ENCODE peak calls at places on chromosomes 4 and X, in five cellular contexts. Q, U, Y, D and M are unnamed samples.

GRCh38 chr4:8840816-8841455 is 30.7 kb downstream of the HMX1 start:
- DNase-seq in Q (no peak), U (no peak), Y (no peak), D (peak), M (no peak)

GRCh38 chr4:1012031-1012739 is 759 bp downstream of the FGFRL1 start:
- DNase-seq in Q (peak), D (peak), U (peak), Y (no peak), M (no peak)

GRCh38 chr4:111066887-111067286 is 444.0 kb upstream of the PITX2 start:
- DNase-seq in D (no peak), Y (no peak), Q (no peak), U (no peak), M (no peak)

GRCh38 chr4:1446502-1447153 is 40.4 kb upstream of the NKX1-1 start:
- DNase-seq in D (no peak), Q (no peak), U (no peak), Y (no peak), M (no peak)

GRCh38 chr4:87240341-87240740 is 19.9 kb upstream of the KLHL8 start:
- DNase-seq in D (no peak), U (no peak), Y (no peak), Q (peak), M (no peak)

GRCh38 chr4:186216465-186217024 is 10.8 kb upstream of the KLKB1 start:
- DNase-seq in D (no peak), U (no peak), Q (no peak), Y (no peak), M (no peak)

GRCh38 chr4:112327950-112328349 is 30.8 kb downstream of the ALPK1 start:
- DNase-seq in Y (peak), D (no peak), Q (peak), U (peak), M (no peak)

GRCh38 chrX:56733459-56734046 is 4.5 kb downstream of the NBDY start:
- DNase-seq in Y (no peak), U (peak), D (peak), Q (peak), M (peak)

GRCh38 chr4:87805971-87806370 is 6.6 kb downstream of the IBSP start:
- DNase-seq in Q (no peak), D (no peak), Y (no peak), U (peak), M (no peak)

GRCh38 chrX:96563663-96564062 is 121.0 kb upstream of the DIAPH2 start:
- DNase-seq in Q (no peak), D (no peak), U (peak), Y (no peak), M (no peak)

GRCh38 chr4:152605641-152606304 is 69.9 kb upstream of the FBXW7 start:
- DNase-seq in U (no peak), D (no peak), Y (peak), Q (peak), M (no peak)